ENCODE peak calls at places on chromosomes 13 and 19, in seven cellular contexts. P is BJ, V is Peyer's patch, Y is PC-3, Z is heart right ventricle, J is cardiac muscle cell, U is upper lobe of right lung. N is an unnamed sample.

GRCh38 chr13:90918551-90918950 is 428.9 kb upstream of the MIR17HG start:
- DNase-seq in P (no peak), Y (peak), V (no peak), Z (no peak), U (no peak), J (no peak), N (no peak)

GRCh38 chr19:38812841-38813320 is at the start of gene LGALS4:
- DNase-seq in U (no peak), J (no peak), Y (no peak), Z (no peak), P (no peak), V (peak), N (peak)

GRCh38 chr19:34172661-34173144 is 399 bp downstream of the LSM14A start:
- DNase-seq in Z (no peak), Y (no peak), P (no peak), J (no peak), V (no peak), U (no peak), N (no peak)

GRCh38 chr13:114130708-114131580 is 1.5 kb downstream of the RASA3 start:
- DNase-seq in Y (peak), P (peak), Z (peak), U (no peak), V (no peak), J (peak), N (peak)

GRCh38 chr13:39451860-39452301 is 151.1 kb downstream of the LHFPL6 start:
- DNase-seq in Y (no peak), V (no peak), P (no peak), Z (peak), U (no peak), J (peak), N (no peak)

GRCh38 chr13:101942535-101943157 is 459.2 kb downstream of the FGF14 start:
- DNase-seq in V (no peak), J (no peak), Z (no peak), Y (peak), U (no peak), P (no peak), N (no peak)

GRCh38 chr13:19818223-19818842 is 35.6 kb upstream of the PSPC1 start:
- DNase-seq in Y (peak), J (peak), P (no peak), Z (peak), U (peak), V (peak), N (peak)

GRCh38 chr13:83975668-83976165 is 93.4 kb upstream of the SLITRK1 start:
- DNase-seq in U (no peak), Z (no peak), Y (no peak), P (no peak), V (no peak), J (no peak), N (no peak)

GRCh38 chr13:28140433-28141125 is 2.2 kb downstream of the PAN3 start:
- DNase-seq in J (no peak), V (no peak), Y (peak), P (no peak), U (no peak), Z (no peak), N (no peak)

GRCh38 chr19:48812094-48812929 is 1.5 kb upstream of the BCAT2 start:
- DNase-seq in V (peak), P (no peak), Z (peak), U (peak), Y (peak), J (peak), N (peak)
- H3K4me3 ChIP-seq in V (peak), P (peak), Z (peak), U (peak), Y (no peak), J (peak), N (peak)

GRCh38 chr19:4547303-4548237 is 7.7 kb upstream of the LRG1 start:
- DNase-seq in Z (no peak), V (no peak), Y (peak), U (peak), J (no peak), P (no peak), N (peak)
- TF ChIP-seq CTCF in Z (no peak), V (no peak), Y (peak), U (peak), J (peak), P (peak), N (peak)

GRCh38 chr13:112968910-112969691 is at the start of gene MCF2L:
- DNase-seq in J (peak), U (peak), P (no peak), Z (peak), V (peak), Y (peak), N (peak)

GRCh38 chr13:112966776-112967175 is 2.2 kb upstream of the MCF2L start:
- DNase-seq in P (no peak), J (no peak), U (peak), Z (no peak), Y (no peak), V (peak), N (no peak)

GRCh38 chr13:112967666-112968379 is 1.2 kb upstream of the MCF2L start:
- DNase-seq in Y (no peak), P (no peak), Z (no peak), V (no peak), J (no peak), U (peak), N (no peak)

GRCh38 chr13:112969692-112970338 is 801 bp downstream of the MCF2L start:
- DNase-seq in U (no peak), P (no peak), Y (no peak), J (no peak), Z (no peak), V (no peak), N (no peak)

GRCh38 chr13:112968380-112968909 is 569 bp upstream of the MCF2L start:
- DNase-seq in Z (peak), Y (peak), V (peak), U (peak), J (peak), P (no peak), N (peak)
- H3K4me3 ChIP-seq in Z (peak), Y (peak), V (peak), U (peak), J (peak), P (no peak), N (peak)

GRCh38 chr19:3440082-3440481 is 40.2 kb downstream of the SMIM24 start:
- DNase-seq in Z (peak), J (no peak), V (peak), U (no peak), Y (peak), P (no peak), N (peak)
- TF ChIP-seq CTCF in Z (peak), J (peak), V (peak), U (peak), Y (peak), P (peak), N (peak)